ENCODE peak calls at places on chromosomes 16 and 17, in five cellular contexts. J, M, A, F and Q are unnamed samples.

GRCh38 chr17:35849469-35850348 is 19.0 kb downstream of the HEATR9 start:
- DNase-seq in J (peak), M (peak), A (peak), F (peak), Q (peak)

GRCh38 chr16:68365167-68365817 is 54.5 kb downstream of the PRMT7 start:
- DNase-seq in J (no peak), M (no peak), A (no peak), F (no peak), Q (no peak)

GRCh38 chr17:46270032-46270431 is 24.9 kb upstream of the LRRC37A start:
- DNase-seq in J (no peak), M (no peak), A (no peak), F (no peak), Q (no peak)

GRCh38 chr17:50274945-50275221 is 617 bp downstream of the TMEM92 start:
- DNase-seq in J (no peak), M (no peak), A (no peak), F (no peak), Q (no peak)

GRCh38 chr16:75113046-75113491 is 3.5 kb downstream of the LDHD start:
- DNase-seq in J (no peak), M (no peak), A (no peak), F (no peak), Q (no peak)

GRCh38 chr16:1474047-1474446 is 781 bp downstream of the CLCN7 start:
- DNase-seq in J (no peak), M (no peak), A (no peak), F (no peak), Q (peak)

GRCh38 chr17:5837055-5837491 is 233.1 kb upstream of the WSCD1 start:
- DNase-seq in J (no peak), M (peak), A (no peak), F (no peak), Q (no peak)

GRCh38 chr17:68460096-68460495 is 2.8 kb upstream of the WIPI1 start:
- DNase-seq in J (no peak), M (no peak), A (no peak), F (no peak), Q (no peak)

GRCh38 chr17:20300399-20301037 is 166.8 kb downstream of the LGALS9B start:
- DNase-seq in J (no peak), M (peak), A (peak), F (no peak), Q (no peak)

GRCh38 chr17:70791748-70792443 is 622.6 kb downstream of the KCNJ2 start:
- DNase-seq in J (no peak), M (no peak), A (no peak), F (no peak), Q (no peak)

GRCh38 chr16:19005561-19006445 is 22.1 kb downstream of the TMC7 start:
- DNase-seq in J (peak), M (peak), A (no peak), F (peak), Q (peak)

GRCh38 chr17:43878260-43879082 is 28.9 kb downstream of the MPP2 start:
- DNase-seq in J (peak), M (peak), A (peak), F (peak), Q (peak)

GRCh38 chr16:88631920-88632586 is 6.3 kb upstream of the IL17C start:
- DNase-seq in J (no peak), M (no peak), A (no peak), F (no peak), Q (no peak)

GRCh38 chr17:6061290-6061689 is 8.9 kb upstream of the WSCD1 start:
- DNase-seq in J (no peak), M (peak), A (no peak), F (no peak), Q (no peak)

GRCh38 chr17:69058165-69058564 is 2.6 kb downstream of the ABCA9 start:
- DNase-seq in J (no peak), M (peak), A (no peak), F (no peak), Q (peak)

GRCh38 chr17:33284022-33284421 is 9.1 kb downstream of the ASIC2 start:
- DNase-seq in J (no peak), M (peak), A (no peak), F (no peak), Q (no peak)

GRCh38 chr17:66715745-66716156 is 119.2 kb upstream of the CACNG5 start:
- DNase-seq in J (no peak), M (peak), A (peak), F (no peak), Q (peak)

GRCh38 chr16:69191136-69191535 is 4.2 kb downstream of the SNTB2 start:
- DNase-seq in J (no peak), M (no peak), A (no peak), F (no peak), Q (no peak)

GRCh38 chr16:56964243-56965148 is 2.7 kb downstream of the CETP start:
- DNase-seq in J (peak), M (peak), A (peak), F (peak), Q (peak)

GRCh38 chr16:30185683-30186421 is 2.5 kb downstream of the CORO1A start:
- DNase-seq in J (peak), M (no peak), A (no peak), F (no peak), Q (no peak)

GRCh38 chr17:2384439-2385127 is 16.3 kb downstream of the MNT start:
- DNase-seq in J (no peak), M (no peak), A (no peak), F (no peak), Q (no peak)

GRCh38 chr16:81703177-81704155 is 75.6 kb upstream of the PLCG2 start:
- DNase-seq in J (no peak), M (peak), A (peak), F (no peak), Q (no peak)

GRCh38 chr17:30344283-30345088 is 10.6 kb upstream of the TMIGD1 start:
- DNase-seq in J (peak), M (peak), A (no peak), F (peak), Q (no peak)

GRCh38 chr16:22816475-22816874 is 2.5 kb downstream of the HS3ST2 start:
- DNase-seq in J (no peak), M (peak), A (no peak), F (no peak), Q (no peak)

GRCh38 chr16:22814330-22815105 is 556 bp downstream of the HS3ST2 start:
- DNase-seq in J (no peak), M (no peak), A (no peak), F (no peak), Q (peak)

GRCh38 chr16:22815863-22816262 is 1.9 kb downstream of the HS3ST2 start:
- DNase-seq in J (no peak), M (no peak), A (no peak), F (no peak), Q (no peak)

GRCh38 chr16:22813946-22814325 is at the start of gene HS3ST2:
- DNase-seq in J (peak), M (peak), A (no peak), F (peak), Q (peak)

GRCh38 chr16:22813223-22813945 is 578 bp upstream of the HS3ST2 start:
- DNase-seq in J (peak), M (peak), A (no peak), F (peak), Q (peak)
- H3K4me3 ChIP-seq in J (peak), M (peak), A (peak), F (peak), Q (peak)

GRCh38 chr16:86538196-86538780 is 16.7 kb downstream of the MTHFSD start:
- DNase-seq in J (no peak), M (no peak), A (no peak), F (no peak), Q (no peak)

GRCh38 chr16:86542756-86543750 is 12.0 kb downstream of the MTHFSD start:
- DNase-seq in J (no peak), M (no peak), A (no peak), F (no peak), Q (no peak)

GRCh38 chr16:86541560-86541959 is 13.5 kb downstream of the MTHFSD start:
- DNase-seq in J (no peak), M (no peak), A (no peak), F (no peak), Q (no peak)

GRCh38 chr16:86537486-86537885 is 17.5 kb downstream of the MTHFSD start:
- DNase-seq in J (no peak), M (no peak), A (no peak), F (no peak), Q (no peak)

GRCh38 chr16:86540894-86541293 is 14.1 kb downstream of the MTHFSD start:
- DNase-seq in J (no peak), M (no peak), A (no peak), F (no peak), Q (no peak)
- H3K4me3 ChIP-seq in J (no peak), M (no peak), A (no peak), F (no peak), Q (no peak)

DNA sequence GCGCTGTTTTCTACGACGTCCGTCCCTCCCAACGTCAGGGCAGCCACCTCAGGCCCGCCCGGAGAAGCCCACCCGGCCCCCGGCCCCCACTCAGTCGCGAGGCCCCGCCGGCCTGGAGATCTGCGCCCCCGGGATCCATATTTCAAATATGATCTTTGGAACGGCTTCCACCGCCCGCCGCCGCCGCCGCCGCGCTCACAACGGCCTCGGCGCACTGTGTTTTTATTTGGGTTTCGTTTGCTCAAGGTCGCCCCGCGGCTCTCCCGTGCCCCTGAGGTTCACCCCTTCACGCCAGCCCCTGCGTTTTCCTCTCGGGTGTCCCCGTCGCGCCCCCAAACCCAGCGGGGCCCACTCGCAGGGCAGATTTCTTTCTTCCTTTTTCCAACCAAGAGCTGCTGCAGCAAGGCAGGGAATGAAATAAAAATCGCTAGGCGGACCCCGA is 4.3 kb upstream of the CBX4 start:
- DNase-seq in J (no peak), M (no peak), A (no peak), F (no peak), Q (no peak)
- H3K4me3 ChIP-seq in J (peak), M (peak), A (peak), F (peak), Q (peak)

DNA sequence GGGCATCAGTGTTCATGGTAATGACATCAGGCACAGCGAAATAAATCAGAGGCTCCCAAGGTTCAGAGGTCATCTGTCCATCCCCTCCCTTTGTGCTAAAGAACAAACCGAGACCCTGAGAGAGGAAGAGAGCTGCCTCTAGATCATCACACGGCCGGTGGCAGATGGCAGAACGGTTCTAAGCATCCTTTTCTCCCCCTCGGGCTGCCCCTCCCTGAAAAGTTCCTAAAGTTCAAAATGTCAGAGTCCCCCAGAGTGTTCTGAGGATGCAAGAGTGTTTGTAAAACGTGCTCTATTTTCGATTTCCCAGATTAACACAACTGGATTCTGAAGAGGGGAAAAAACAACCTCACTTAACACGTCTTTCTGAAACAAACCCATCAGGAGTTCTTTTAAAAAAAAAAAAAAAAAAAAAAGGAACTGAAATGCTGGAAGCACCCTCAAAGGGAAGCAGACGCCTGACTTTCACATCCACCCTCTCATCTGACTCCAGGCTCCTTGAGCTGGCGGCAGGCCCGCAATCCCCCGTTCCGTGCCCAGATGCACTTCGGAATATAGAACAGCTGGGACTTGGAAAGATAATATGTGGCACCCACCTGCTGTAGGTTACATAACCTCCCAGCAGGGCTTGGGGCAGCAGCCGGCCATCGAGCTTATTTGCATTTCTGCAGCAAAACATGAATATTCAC is 115.5 kb upstream of the SMURF2 start:
- DNase-seq in J (no peak), M (no peak), A (no peak), F (peak), Q (peak)
- H3K4me3 ChIP-seq in J (peak), M (peak), A (no peak), F (peak), Q (peak)

GRCh38 chr16:72635694-72636093 is 412.2 kb downstream of the ZFHX3 start:
- DNase-seq in J (no peak), M (no peak), A (no peak), F (no peak), Q (no peak)
- H3K4me3 ChIP-seq in J (no peak), M (no peak), A (no peak), F (no peak), Q (no peak)

GRCh38 chr17:36936455-36936934 is 780 bp upstream of the LHX1 start:
- DNase-seq in J (no peak), M (no peak), A (no peak), F (no peak), Q (peak)
- H3K4me3 ChIP-seq in J (peak), M (no peak), A (no peak), F (peak), Q (peak)

GRCh38 chr17:10033449-10033848 is 128.4 kb upstream of the RCVRN start:
- DNase-seq in J (no peak), M (no peak), A (no peak), F (no peak), Q (peak)
- H3K4me3 ChIP-seq in J (peak), M (no peak), A (no peak), F (peak), Q (no peak)

GRCh38 chr17:57259817-57260216 is 3.5 kb downstream of the MSI2 start:
- DNase-seq in J (no peak), M (no peak), A (no peak), F (no peak), Q (no peak)
- H3K4me3 ChIP-seq in J (no peak), M (no peak), A (no peak), F (peak), Q (peak)